ENCODE peak calls at places on chromosome 19, in ten cellular contexts. J is cardiac muscle cell; U is left ventricle myocardium inferior; O is thoracic aorta; K is tibial nerve; I is heart right ventricle; S is ovary; V is CD4-positive, alpha-beta T cell; Q is effector memory CD4-positive, alpha-beta T cell; C is Caco-2. P is an unnamed sample.

GRCh38 chr19:55695511-55696290 is 20.7 kb downstream of the EPN1 start:
- DNase-seq in J (no peak), U (peak; percentile 11), O (no peak), K (no peak), I (no peak), S (no peak), V (no peak), Q (no peak), C (peak; percentile 32), P (no peak)

GRCh38 chr19:45667620-45668341 is at the start of gene GIPR:
- DNase-seq in J (peak; percentile 85), U (peak; percentile 57), O (no peak), K (no peak), I (peak; percentile 71), S (no peak), V (peak; percentile 43), Q (peak; percentile 24), C (peak; percentile 73), P (no peak)

GRCh38 chr19:44875666-44876418 is 15.2 kb upstream of the TOMM40 start:
- DNase-seq in J (no peak), U (no peak), O (no peak), K (no peak), I (no peak), S (no peak), V (no peak), Q (no peak), C (no peak), P (no peak)

GRCh38 chr19:14495678-14496028 is 274 bp downstream of the GIPC1 start:
- DNase-seq in J (no peak), U (no peak), O (no peak), K (no peak), I (no peak), S (no peak), V (no peak), Q (no peak), C (no peak), P (no peak)

GRCh38 chr19:29526730-29527499 is 1.1 kb downstream of the VSTM2B start:
- DNase-seq in J (no peak), U (no peak), O (no peak), K (no peak), I (no peak), S (no peak), V (no peak), Q (no peak), C (no peak), P (no peak)

GRCh38 chr19:2969104-2969504 is 8.3 kb upstream of the TLE6 start:
- DNase-seq in J (no peak), U (peak; percentile 68), O (no peak), K (peak; percentile 48), I (peak; percentile 64), S (peak; percentile 50), V (no peak), Q (no peak), C (no peak), P (no peak)

GRCh38 chr19:52963229-52963760 is 614 bp upstream of the ZNF816 start:
- DNase-seq in J (peak; percentile 52), U (peak; percentile 20), O (no peak), K (no peak), I (peak; percentile 22), S (peak; percentile 34), V (peak; percentile 2), Q (no peak), C (no peak), P (no peak)

GRCh38 chr19:51904331-51905165 is at the start of gene ZNF649:
- DNase-seq in J (peak; percentile 91), U (peak; percentile 77), O (peak; percentile 29), K (peak; percentile 75), I (peak; percentile 85), S (peak; percentile 86), V (peak; percentile 74), Q (peak; percentile 58), C (peak; percentile 80), P (peak; percentile 54)

GRCh38 chr19:21569497-21569870 is 64.1 kb downstream of the ZNF429 start:
- DNase-seq in J (no peak), U (peak; percentile 54), O (no peak), K (no peak), I (peak; percentile 74), S (peak; percentile 60), V (peak; percentile 34), Q (peak; percentile 50), C (no peak), P (no peak)

GRCh38 chr19:7349961-7350711 is 1.4 kb downstream of the ARHGEF18 start:
- DNase-seq in J (no peak), U (no peak), O (no peak), K (no peak), I (no peak), S (no peak), V (peak; percentile 76), Q (no peak), C (peak; percentile 15), P (peak; percentile 38)

GRCh38 chr19:30356951-30357579 is 15.1 kb upstream of the ZNF536 start:
- DNase-seq in J (no peak), U (no peak), O (no peak), K (no peak), I (no peak), S (no peak), V (no peak), Q (no peak), C (no peak), P (no peak)

GRCh38 chr19:42794751-42795150 is 29.3 kb upstream of the PSG8 start:
- DNase-seq in J (no peak), U (no peak), O (no peak), K (no peak), I (no peak), S (no peak), V (no peak), Q (no peak), C (no peak), P (no peak)

GRCh38 chr19:23817519-23817918 is 58.8 kb upstream of the ZNF681 start:
- DNase-seq in J (peak; percentile 35), U (no peak), O (no peak), K (no peak), I (peak; percentile 21), S (no peak), V (peak; percentile 31), Q (no peak), C (peak; percentile 30), P (peak; percentile 10)

GRCh38 chr19:31018951-31019350 is 330.3 kb downstream of the TSHZ3 start:
- DNase-seq in J (no peak), U (no peak), O (no peak), K (no peak), I (no peak), S (no peak), V (no peak), Q (no peak), C (no peak), P (no peak)

GRCh38 chr19:615619-616018 is 17.7 kb downstream of the POLRMT start:
- DNase-seq in J (no peak), U (no peak), O (no peak), K (no peak), I (no peak), S (no peak), V (no peak), Q (no peak), C (no peak), P (no peak)

GRCh38 chr19:36999313-36999712 is 78.9 kb upstream of the ZNF420 start:
- DNase-seq in J (no peak), U (no peak), O (no peak), K (no peak), I (no peak), S (no peak), V (no peak), Q (no peak), C (no peak), P (no peak)
- H3K9me3 ChIP-seq in J (no peaks in the 10 kb centered on the region), U (peaks cover 43% of the 10 kb centered on the region), O (peaks cover 43% of the 10 kb centered on the region), K (peaks cover 4% of the 10 kb centered on the region), I (peaks cover 95% of the 10 kb centered on the region), S (peaks cover 4% of the 10 kb centered on the region), V (peaks cover 56% of the 10 kb centered on the region), Q (peaks cover 8% of the 10 kb centered on the region), C (peaks cover 39% of the 10 kb centered on the region), P (peaks cover 12% of the 10 kb centered on the region)

DNA sequence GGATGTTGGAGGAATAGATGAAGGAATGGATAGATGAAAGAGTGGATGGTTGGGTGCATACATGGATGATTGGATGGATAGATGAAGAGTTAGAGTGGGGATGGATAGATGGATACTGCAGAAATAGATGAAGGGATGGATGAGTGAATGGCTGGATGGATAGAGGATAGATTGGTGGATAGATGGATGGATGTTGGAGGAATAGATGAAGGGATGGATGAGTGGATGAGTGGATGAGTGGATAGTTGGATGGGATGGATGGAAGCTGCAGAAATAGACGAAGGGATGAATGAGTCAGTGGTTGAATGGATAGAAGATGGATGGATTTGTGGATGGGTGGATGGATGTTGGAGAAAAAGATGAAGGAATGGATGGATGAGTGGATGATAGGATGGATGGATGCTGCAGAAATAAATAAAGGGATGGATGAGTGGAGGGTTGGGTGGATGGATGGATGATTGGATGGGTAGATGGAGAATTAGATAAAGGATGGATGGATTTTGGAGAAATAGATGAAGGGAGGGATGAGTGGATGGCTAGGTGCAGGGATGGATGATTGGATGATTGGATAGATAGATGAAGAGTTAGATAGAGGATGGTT is 4.7 kb upstream of the SYT3 start:
- DNase-seq in J (no peak), U (no peak), O (no peak), K (no peak), I (no peak), S (no peak), V (no peak), Q (no peak), C (no peak), P (no peak)
- H3K9me3 ChIP-seq in J (no peaks in the 10 kb centered on the region), U (no peaks in the 10 kb centered on the region), O (no peaks in the 10 kb centered on the region), K (no peaks in the 10 kb centered on the region), I (no peaks in the 10 kb centered on the region), S (no peaks in the 10 kb centered on the region), V (no peaks in the 10 kb centered on the region), Q (no peaks in the 10 kb centered on the region), C (no peaks in the 10 kb centered on the region), P (no peaks in the 10 kb centered on the region)

GRCh38 chr19:56955637-56956216 is 115.2 kb upstream of the PEG3 start:
- DNase-seq in J (no peak), U (no peak), O (no peak), K (no peak), I (no peak), S (no peak), V (no peak), Q (no peak), C (no peak), P (no peak)
- H3K9me3 ChIP-seq in J (no peaks in the 10 kb centered on the region), U (no peaks in the 10 kb centered on the region), O (no peaks in the 10 kb centered on the region), K (no peaks in the 10 kb centered on the region), I (peaks cover 33% of the 10 kb centered on the region), S (no peaks in the 10 kb centered on the region), V (peaks cover 42% of the 10 kb centered on the region), Q (no peaks in the 10 kb centered on the region), C (peaks cover 7% of the 10 kb centered on the region), P (peaks cover 4% of the 10 kb centered on the region)

GRCh38 chr19:57016076-57016475 is 103.7 kb upstream of the USP29 start:
- DNase-seq in J (no peak), U (no peak), O (no peak), K (no peak), I (no peak), S (no peak), V (no peak), Q (no peak), C (no peak), P (no peak)

GRCh38 chr19:57008432-57008831 is 111.4 kb upstream of the USP29 start:
- DNase-seq in J (no peak), U (no peak), O (no peak), K (no peak), I (no peak), S (peak; percentile 14), V (no peak), Q (no peak), C (no peak), P (no peak)

GRCh38 chr19:57016491-57016890 is 103.3 kb upstream of the USP29 start:
- DNase-seq in J (no peak), U (no peak), O (no peak), K (no peak), I (no peak), S (no peak), V (no peak), Q (no peak), C (no peak), P (no peak)

GRCh38 chr19:57010541-57010940 is 109.2 kb upstream of the USP29 start:
- DNase-seq in J (no peak), U (no peak), O (no peak), K (no peak), I (no peak), S (no peak), V (no peak), Q (no peak), C (no peak), P (no peak)
- H3K9me3 ChIP-seq in J (no peaks in the 10 kb centered on the region), U (no peaks in the 10 kb centered on the region), O (no peaks in the 10 kb centered on the region), K (no peaks in the 10 kb centered on the region), I (peaks cover 67% of the 10 kb centered on the region), S (no peaks in the 10 kb centered on the region), V (peaks cover 13% of the 10 kb centered on the region), Q (no peaks in the 10 kb centered on the region), C (no peaks in the 10 kb centered on the region), P (peaks cover 5% of the 10 kb centered on the region)